ENCODE peak calls at places on chromosomes 4 and X, in seven cellular contexts. K is ELR; W is NCI-H146; Q is sciatic nerve; P is T-helper 1 cell; M is AG09319; X is stimulated activated naive CD8-positive, alpha-beta T cell treated with anti-CD3 and anti-CD28 coated beads, Interleukin-15, amount 100 ng/mL, for 72 hours. R is an unnamed sample.

GRCh38 chrX:150899191-150899757 is 806 bp upstream of the CD99L2 start:
- DNase-seq in M (no peak), K (peak; percentile 51), X (peak; percentile 16), W (peak; percentile 58), P (peak; percentile 9), Q (peak; percentile 68), R (peak; percentile 45)

GRCh38 chr4:88786011-88786410 is 88.4 kb upstream of the NAP1L5 start:
- DNase-seq in W (no peak), M (no peak), X (no peak), Q (no peak), P (no peak), K (no peak), R (no peak)

GRCh38 chr4:141081921-141082381 is 51.3 kb downstream of the RNF150 start:
- DNase-seq in X (no peak), P (no peak), M (no peak), Q (no peak), K (no peak), W (no peak), R (no peak)

GRCh38 chr4:46698891-46699290 is 210.2 kb downstream of the COX7B2 start:
- DNase-seq in M (no peak), Q (no peak), P (no peak), W (no peak), X (no peak), K (no peak), R (no peak)

GRCh38 chrX:23554304-23554703 is 113.0 kb upstream of the PRDX4 start:
- DNase-seq in W (peak; percentile 51), K (peak; percentile 54), P (no peak), X (no peak), M (peak; percentile 0), Q (no peak), R (peak; percentile 9)

GRCh38 chr4:59455751-59456150 is 1744.4 kb upstream of the ADGRL3 start:
- DNase-seq in Q (no peak), X (no peak), K (peak; percentile 46), W (no peak), P (no peak), M (no peak), R (no peak)

GRCh38 chr4:79917246-79917645 is 155.8 kb downstream of the ANTXR2 start:
- DNase-seq in P (peak; percentile 6), W (peak; percentile 27), K (peak; percentile 63), M (no peak), Q (peak; percentile 40), X (peak; percentile 46), R (no peak)

GRCh38 chr4:17812125-17812524 is 1.3 kb downstream of the NCAPG start:
- DNase-seq in X (no peak), W (no peak), M (no peak), P (no peak), K (peak; percentile 16), Q (no peak), R (no peak)

GRCh38 chr4:189124149-189124758 is 816.4 kb upstream of the FRG1 start:
- DNase-seq in K (peak; percentile 14), M (no peak), Q (no peak), X (no peak), W (peak; percentile 34), P (no peak), R (no peak)

GRCh38 chrX:119398974-119399771 is at the start of gene SLC25A43:
- DNase-seq in M (no peak), P (peak; percentile 6), K (peak; percentile 44), X (peak; percentile 47), W (peak; percentile 42), Q (peak; percentile 64), R (peak; percentile 87)

GRCh38 chr4:85024671-85025070 is 58.2 kb upstream of the WDFY3 start:
- DNase-seq in M (no peak), Q (no peak), W (no peak), P (no peak), K (no peak), X (no peak), R (no peak)

GRCh38 chr4:137861682-137862081 is 329.4 kb upstream of the PCDH18 start:
- DNase-seq in Q (no peak), M (no peak), K (peak; percentile 45), X (no peak), W (no peak), P (no peak), R (no peak)

GRCh38 chr4:88939697-88940096 is 117.3 kb downstream of the FAM13A start:
- DNase-seq in X (no peak), K (no peak), W (no peak), M (no peak), Q (no peak), P (no peak), R (no peak)

GRCh38 chrX:11998944-11999343 is 139.3 kb upstream of the FRMPD4 start:
- DNase-seq in K (peak; percentile 9), W (peak; percentile 10), M (no peak), X (no peak), P (no peak), Q (no peak), R (no peak)

GRCh38 chr4:11976726-11977263 is 548.1 kb upstream of the HS3ST1 start:
- DNase-seq in M (no peak), K (no peak), X (no peak), W (no peak), Q (no peak), P (no peak), R (no peak)

GRCh38 chrX:104430720-104431119 is 135.3 kb upstream of the IL1RAPL2 start:
- DNase-seq in X (no peak), Q (no peak), K (no peak), W (no peak), M (no peak), P (no peak), R (no peak)

GRCh38 chr4:146407669-146408084 is 114.1 kb downstream of the SLC10A7 start:
- DNase-seq in Q (no peak), W (no peak), K (peak; percentile 36), M (no peak), P (no peak), X (no peak), R (no peak)

GRCh38 chrX:130825509-130825908 is 77.5 kb downstream of the ENOX2 start:
- DNase-seq in Q (no peak), P (no peak), K (no peak), X (no peak), W (no peak), M (no peak), R (no peak)

GRCh38 chr4:128600996-128601857 is 208.3 kb upstream of the JADE1 start:
- DNase-seq in W (peak; percentile 13), M (peak; percentile 74), K (peak; percentile 97), X (no peak), Q (peak; percentile 59), P (no peak), R (no peak)

GRCh38 chrX:154082396-154083133 is 15.0 kb downstream of the MECP2 start:
- DNase-seq in Q (no peak), W (no peak), X (no peak), K (peak; percentile 78), P (no peak), M (no peak), R (no peak)

GRCh38 chrX:107673933-107674479 is 45.7 kb downstream of the PRPS1 start:
- DNase-seq in K (peak; percentile 5), M (no peak), X (peak; percentile 91), Q (no peak), W (no peak), P (peak; percentile 84), R (peak; percentile 76)

GRCh38 chrX:102659790-102660757 is 8.8 kb downstream of the GPRASP1 start:
- DNase-seq in X (peak; percentile 79), M (no peak), P (peak; percentile 73), K (peak; percentile 70), Q (peak; percentile 91), W (no peak), R (peak; percentile 65)

GRCh38 chr4:80538276-80538926 is 202.9 kb downstream of the CFAP299 start:
- DNase-seq in P (no peak), X (no peak), Q (no peak), K (peak; percentile 70), W (no peak), M (no peak), R (no peak)

GRCh38 chr4:13386405-13387107 is 97.6 kb downstream of the RAB28 start:
- DNase-seq in P (no peak), W (no peak), M (no peak), K (no peak), X (no peak), Q (no peak), R (no peak)

GRCh38 chrX:42567268-42567667 is 210.7 kb downstream of the PPP1R2C start:
- DNase-seq in W (no peak), X (no peak), K (no peak), Q (no peak), M (no peak), P (no peak), R (no peak)

GRCh38 chrX:101659601-101660063 is at the start of gene ARMCX2:
- DNase-seq in X (peak; percentile 49), K (no peak), P (no peak), M (peak; percentile 58), Q (peak; percentile 80), W (peak; percentile 54), R (peak; percentile 66)

GRCh38 chr4:185222598-185222997 is 13.2 kb downstream of the SNX25 start:
- DNase-seq in P (no peak), K (peak; percentile 75), Q (no peak), X (no peak), W (no peak), M (no peak), R (no peak)

GRCh38 chr4:182141046-182141445 is 102.2 kb upstream of the TENM3 start:
- DNase-seq in K (no peak), P (no peak), X (no peak), Q (no peak), W (no peak), M (no peak), R (no peak)

GRCh38 chrX:154040307-154040756 is 20.6 kb upstream of the IRAK1 start:
- DNase-seq in P (no peak), K (peak; percentile 68), X (no peak), W (no peak), M (no peak), Q (no peak), R (no peak)

GRCh38 chr4:150080875-150081274 is 2.6 kb downstream of the DCLK2 start:
- DNase-seq in K (no peak), M (no peak), X (no peak), P (no peak), W (no peak), Q (no peak), R (no peak)

GRCh38 chr4:112651641-112652040 is 14.7 kb downstream of the LARP7 start:
- DNase-seq in K (no peak), Q (no peak), M (no peak), P (no peak), X (no peak), W (no peak), R (no peak)

GRCh38 chr4:2936773-2937145 is 26.4 kb downstream of the NOP14 start:
- DNase-seq in Q (no peak), W (no peak), K (peak; percentile 91), M (no peak), P (no peak), X (peak; percentile 64), R (peak; percentile 64)

GRCh38 chrX:19698125-19698524 is 182.8 kb upstream of the MAP3K15 start:
- DNase-seq in K (peak; percentile 35), P (no peak), M (no peak), W (no peak), Q (no peak), X (no peak), R (no peak)

GRCh38 chr4:83096397-83096796 is 18.1 kb downstream of the PLAC8 start:
- DNase-seq in X (no peak), W (no peak), P (no peak), K (no peak), M (no peak), Q (no peak), R (no peak)

GRCh38 chr4:88146891-88147290 is 11.5 kb downstream of the ABCG2 start:
- DNase-seq in Q (no peak), W (no peak), X (no peak), K (no peak), P (no peak), M (no peak), R (no peak)

GRCh38 chr4:9996319-9997110 is 24.8 kb downstream of the SLC2A9 start:
- DNase-seq in M (no peak), W (peak; percentile 27), P (no peak), K (peak; percentile 9), Q (no peak), X (no peak), R (no peak)

GRCh38 chrX:69503228-69503834 is 795 bp upstream of the NALF2 start:
- DNase-seq in W (peak; percentile 78), P (no peak), M (no peak), X (no peak), Q (no peak), K (no peak), R (no peak)

GRCh38 chrX:132270699-132271098 is 51.5 kb upstream of the RAP2C start:
- DNase-seq in X (no peak), Q (peak; percentile 63), P (no peak), M (peak; percentile 68), W (no peak), K (peak; percentile 1), R (no peak)